ENCODE peak calls at places on chromosomes 6 and 20, in nine cellular contexts. I is tibial artery, G is H9, V is endodermal cell, N is mammary epithelial cell, Y is transverse colon, D is lower lobe of right lung, M is left ventricle myocardium inferior, X is heart right ventricle. Z is an unnamed sample.

GRCh38 chr20:47241345-47241781 is 115.1 kb downstream of the ZMYND8 start:
- DNase-seq in I (no peak), G (no peak), V (no peak), N (no peak), Y (peak), D (no peak), M (no peak), X (no peak), Z (no peak)

GRCh38 chr6:44058617-44059358 is 68.5 kb downstream of the MRPL14 start:
- DNase-seq in I (peak), G (no peak), V (no peak), N (peak), Y (peak), D (peak), M (peak), X (peak), Z (peak)

GRCh38 chr20:62045529-62046277 is 20.0 kb downstream of the TAF4 start:
- DNase-seq in I (no peak), G (no peak), V (no peak), N (no peak), Y (no peak), D (peak), M (peak), X (peak), Z (no peak)

GRCh38 chr6:137805622-137806021 is 61.4 kb upstream of the TNFAIP3 start:
- DNase-seq in I (no peak), G (no peak), V (no peak), N (no peak), Y (no peak), D (no peak), M (no peak), X (no peak), Z (no peak)

GRCh38 chr6:169752074-169752623 is 727 bp downstream of the ERMARD start:
- DNase-seq in I (no peak), G (peak), V (peak), N (no peak), Y (no peak), D (no peak), M (no peak), X (no peak), Z (no peak)

GRCh38 chr6:146347690-146348089 is 195.9 kb upstream of the RAB32 start:
- DNase-seq in I (no peak), G (no peak), V (no peak), N (no peak), Y (no peak), D (no peak), M (no peak), X (no peak), Z (no peak)

GRCh38 chr6:92011681-92012245 is 1407.6 kb downstream of the EPHA7 start:
- DNase-seq in I (no peak), G (no peak), V (no peak), N (no peak), Y (no peak), D (no peak), M (no peak), X (no peak), Z (no peak)

GRCh38 chr6:103344554-103345163 is 1515.1 kb downstream of the HACE1 start:
- DNase-seq in I (no peak), G (no peak), V (no peak), N (no peak), Y (no peak), D (no peak), M (no peak), X (no peak), Z (no peak)

GRCh38 chr20:38155811-38156210 is 9.3 kb downstream of the TGM2 start:
- DNase-seq in I (no peak), G (no peak), V (no peak), N (no peak), Y (no peak), D (peak), M (no peak), X (no peak), Z (no peak)

GRCh38 chr20:38157635-38158495 is 7.2 kb downstream of the TGM2 start:
- DNase-seq in I (no peak), G (no peak), V (no peak), N (no peak), Y (no peak), D (peak), M (peak), X (no peak), Z (no peak)

GRCh38 chr20:38158701-38159325 is 6.3 kb downstream of the TGM2 start:
- DNase-seq in I (peak), G (no peak), V (no peak), N (no peak), Y (no peak), D (peak), M (peak), X (peak), Z (no peak)

GRCh38 chr20:38156888-38157634 is 8.0 kb downstream of the TGM2 start:
- DNase-seq in I (peak), G (no peak), V (no peak), N (peak), Y (no peak), D (peak), M (peak), X (peak), Z (no peak)

GRCh38 chr20:38156280-38156679 is 8.8 kb downstream of the TGM2 start:
- DNase-seq in I (no peak), G (no peak), V (no peak), N (no peak), Y (no peak), D (peak), M (no peak), X (no peak), Z (no peak)
- H3K27ac ChIP-seq in I (peak), G (no peak), V (no peak), N (no peak), Y (peak), D (peak), M (peak), X (peak), Z (no peak)

GRCh38 chr20:59144831-59145196 is 18.8 kb upstream of the ZNF831 start:
- DNase-seq in I (no peak), G (peak), V (no peak), N (no peak), Y (no peak), D (no peak), M (no peak), X (no peak), Z (no peak)

GRCh38 chr20:59145247-59145925 is 18.2 kb upstream of the ZNF831 start:
- DNase-seq in I (no peak), G (no peak), V (no peak), N (no peak), Y (no peak), D (no peak), M (no peak), X (no peak), Z (no peak)

GRCh38 chr20:59146801-59147118 is 16.9 kb upstream of the ZNF831 start:
- DNase-seq in I (no peak), G (no peak), V (no peak), N (no peak), Y (no peak), D (no peak), M (no peak), X (no peak), Z (no peak)

GRCh38 chr20:59147197-59147596 is 16.4 kb upstream of the ZNF831 start:
- DNase-seq in I (no peak), G (no peak), V (no peak), N (no peak), Y (no peak), D (no peak), M (peak), X (no peak), Z (no peak)

DNA sequence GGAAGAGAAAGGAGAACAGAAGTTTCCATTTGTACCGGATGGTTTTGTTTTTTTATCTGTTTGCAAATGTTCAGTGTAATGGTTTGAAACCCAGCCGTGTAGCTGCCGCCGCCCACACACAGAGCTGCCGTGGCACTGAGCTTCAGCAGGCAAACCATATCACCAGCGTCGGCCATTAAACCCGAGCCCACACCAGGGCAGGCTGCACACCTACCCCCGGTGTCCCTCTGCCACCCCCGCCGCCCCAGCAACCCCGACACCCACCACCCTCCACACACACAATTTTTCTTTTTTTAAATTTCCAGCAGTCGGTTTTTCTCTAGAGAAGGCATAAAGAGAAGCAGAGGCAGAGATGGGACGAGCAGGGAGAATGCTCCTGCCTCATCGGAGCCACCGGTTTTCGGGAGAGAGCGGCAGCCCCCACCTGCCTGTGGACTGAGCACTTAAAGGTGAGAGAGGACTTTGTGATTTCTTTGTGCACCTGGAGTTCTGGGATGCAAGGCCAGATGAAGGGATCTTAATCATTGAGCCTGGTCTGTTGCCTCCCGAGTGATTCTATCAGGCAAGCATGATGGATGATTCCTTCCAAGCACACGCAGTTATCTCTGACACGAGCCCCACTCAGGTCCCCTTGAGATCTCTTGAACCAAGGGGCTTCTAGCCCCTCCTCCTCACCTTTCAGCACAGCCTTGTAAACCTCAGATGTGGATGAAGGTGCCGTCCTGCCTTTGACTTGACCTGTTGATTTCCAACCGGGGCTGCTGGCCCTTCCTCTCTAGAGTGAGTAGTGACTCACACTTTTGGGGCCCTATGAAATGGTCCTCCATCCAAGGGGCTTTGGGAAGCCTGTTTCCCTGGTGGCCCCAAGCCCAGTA is 17.5 kb upstream of the ZNF831 start:
- DNase-seq in I (no peak), G (no peak), V (no peak), N (no peak), Y (no peak), D (no peak), M (no peak), X (no peak), Z (no peak)
- H3K27ac ChIP-seq in I (peak), G (no peak), V (no peak), N (no peak), Y (peak), D (peak), M (peak), X (peak), Z (no peak)

DNA sequence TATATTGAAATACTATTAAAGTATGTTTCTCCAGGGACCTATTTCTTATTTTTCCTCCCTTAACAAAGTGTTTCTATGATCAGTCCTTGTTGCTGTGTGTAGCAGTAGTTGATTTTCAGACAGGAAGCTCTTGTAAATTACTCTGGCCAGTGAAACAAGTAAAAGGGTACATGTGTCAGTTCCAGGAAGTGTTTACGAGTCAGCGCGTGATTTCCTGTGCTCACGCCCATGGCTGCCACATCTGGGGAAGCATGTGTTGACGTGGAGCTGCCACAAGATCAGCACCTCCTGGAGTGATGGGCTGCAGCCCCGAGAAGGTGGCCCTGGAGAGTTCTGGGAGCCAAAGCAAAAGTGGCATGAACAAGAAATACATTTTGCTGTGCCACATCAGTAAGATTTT is 38.6 kb upstream of the GGTLC1 start:
- DNase-seq in I (peak), G (no peak), V (no peak), N (no peak), Y (peak), D (peak), M (peak), X (peak), Z (no peak)
- H3K27ac ChIP-seq in I (no peak), G (no peak), V (no peak), N (no peak), Y (peak), D (peak), M (peak), X (peak), Z (no peak)

GRCh38 chr6:1629316-1629715 is 19.6 kb downstream of the FOXC1 start:
- DNase-seq in I (peak), G (no peak), V (no peak), N (no peak), Y (no peak), D (no peak), M (no peak), X (no peak), Z (no peak)
- H3K27ac ChIP-seq in I (peak), G (no peak), V (no peak), N (no peak), Y (no peak), D (no peak), M (no peak), X (no peak), Z (no peak)

GRCh38 chr6:87916446-87916845 is 131.2 kb upstream of the SPACA1 start:
- DNase-seq in I (no peak), G (no peak), V (no peak), N (no peak), Y (no peak), D (no peak), M (no peak), X (no peak), Z (no peak)
- H3K27ac ChIP-seq in I (no peak), G (no peak), V (no peak), N (no peak), Y (no peak), D (no peak), M (no peak), X (no peak), Z (no peak)

GRCh38 chr6:128111096-128111495 is 210.2 kb upstream of the THEMIS start:
- DNase-seq in I (no peak), G (no peak), V (no peak), N (no peak), Y (no peak), D (no peak), M (no peak), X (no peak), Z (no peak)

GRCh38 chr6:128114164-128114563 is 213.3 kb upstream of the THEMIS start:
- DNase-seq in I (no peak), G (no peak), V (no peak), N (no peak), Y (no peak), D (no peak), M (no peak), X (no peak), Z (no peak)

GRCh38 chr6:128117916-128118315 is 217.1 kb upstream of the THEMIS start:
- DNase-seq in I (no peak), G (no peak), V (no peak), N (no peak), Y (no peak), D (no peak), M (no peak), X (no peak), Z (no peak)

GRCh38 chr6:128118401-128118800 is 217.5 kb upstream of the THEMIS start:
- DNase-seq in I (no peak), G (no peak), V (no peak), N (no peak), Y (no peak), D (no peak), M (no peak), X (no peak), Z (no peak)

GRCh38 chr6:128112494-128112893 is 211.6 kb upstream of the THEMIS start:
- DNase-seq in I (no peak), G (no peak), V (no peak), N (no peak), Y (no peak), D (no peak), M (no peak), X (no peak), Z (no peak)
- H3K27ac ChIP-seq in I (peak), G (no peak), V (no peak), N (no peak), Y (peak), D (no peak), M (peak), X (no peak), Z (no peak)

GRCh38 chr20:496126-496696 is 33.9 kb upstream of the TBC1D20 start:
- DNase-seq in I (no peak), G (no peak), V (no peak), N (no peak), Y (no peak), D (no peak), M (no peak), X (no peak), Z (no peak)
- H3K27ac ChIP-seq in I (no peak), G (no peak), V (no peak), N (no peak), Y (peak), D (no peak), M (peak), X (no peak), Z (no peak)

GRCh38 chr6:27897580-27898206 is 14.5 kb downstream of the OR2B2 start:
- DNase-seq in I (no peak), G (no peak), V (no peak), N (no peak), Y (no peak), D (no peak), M (no peak), X (no peak), Z (no peak)
- H3K27ac ChIP-seq in I (no peak), G (no peak), V (no peak), N (no peak), Y (no peak), D (no peak), M (no peak), X (no peak), Z (no peak)

GRCh38 chr6:96196633-96197032 is 180.9 kb downstream of the FUT9 start:
- DNase-seq in I (no peak), G (no peak), V (no peak), N (no peak), Y (no peak), D (no peak), M (no peak), X (no peak), Z (peak)
- H3K27ac ChIP-seq in I (no peak), G (peak), V (no peak), N (no peak), Y (no peak), D (no peak), M (no peak), X (no peak), Z (peak)